ENCODE peak calls at places on chromosomes 3 and 15, in nine cellular contexts. A, S, N, B, U, F, M, R and Z are unnamed samples.
A peak's percentile ranks its signal among the peaks of the same experiment; 100 is the strongest.

GRCh38 chr3:65810277-65810676 is 228.4 kb downstream of the MAGI1 start:
- DNase-seq in U (no peak), B (no peak), F (no peak), N (no peak), R (no peak), A (no peak), M (no peak), S (no peak), Z (no peak)

GRCh38 chr3:137097852-137098251 is 140.1 kb downstream of the IL20RB start:
- DNase-seq in N (no peak), R (no peak), S (no peak), B (no peak), A (no peak), U (no peak), M (no peak), F (no peak), Z (no peak)

GRCh38 chr3:56772926-56773587 is 28.7 kb downstream of the ARHGEF3 start:
- DNase-seq in M (no peak), B (no peak), A (no peak), U (no peak), R (no peak), F (no peak), N (no peak), S (no peak), Z (no peak)

GRCh38 chr15:84795186-84795585 is 22.0 kb upstream of the ALPK3 start:
- DNase-seq in B (no peak), R (no peak), N (no peak), F (peak; percentile 39), M (no peak), S (no peak), U (no peak), A (no peak), Z (no peak)

GRCh38 chr3:132033471-132033870 is 1.3 kb downstream of the CPNE4 start:
- DNase-seq in S (no peak), U (no peak), R (no peak), F (no peak), N (peak; percentile 59), A (no peak), B (no peak), M (no peak), Z (no peak)

GRCh38 chr3:12454076-12454807 is 30.0 kb upstream of the TSEN2 start:
- DNase-seq in R (no peak), S (no peak), N (no peak), B (no peak), U (no peak), M (peak; percentile 71), F (peak; percentile 42), A (no peak), Z (peak; percentile 54)

GRCh38 chr3:133259767-133260166 is 140.1 kb upstream of the BFSP2 start:
- DNase-seq in N (no peak), U (no peak), M (peak; percentile 62), B (no peak), F (no peak), A (no peak), R (no peak), S (no peak), Z (no peak)

GRCh38 chr3:112199622-112200316 is 66.7 kb upstream of the GCSAM start:
- DNase-seq in S (no peak), U (no peak), F (peak; percentile 6), N (no peak), B (no peak), M (peak; percentile 92), R (no peak), A (no peak), Z (peak; percentile 78)

GRCh38 chr15:35741881-35742280 is 195.9 kb upstream of the DPH6 start:
- DNase-seq in A (no peak), R (no peak), U (no peak), F (peak; percentile 37), S (no peak), N (no peak), M (peak; percentile 26), B (no peak), Z (no peak)

GRCh38 chr3:128174645-128175590 is 21.6 kb downstream of the EEFSEC start:
- DNase-seq in S (no peak), A (no peak), U (no peak), F (no peak), R (no peak), B (no peak), M (no peak), N (no peak), Z (no peak)

GRCh38 chr3:146159616-146160232 is 1.3 kb downstream of the PLOD2 start:
- DNase-seq in U (no peak), R (no peak), N (no peak), B (no peak), M (no peak), A (no peak), F (no peak), S (no peak), Z (no peak)

GRCh38 chr15:57510647-57511046 is 81.1 kb upstream of the MYZAP start:
- DNase-seq in A (no peak), B (no peak), F (peak; percentile 93), M (peak; percentile 30), R (no peak), S (no peak), U (peak; percentile 78), N (peak; percentile 85), Z (no peak)

GRCh38 chr15:34713635-34714034 is 41.2 kb downstream of the GJD2 start:
- DNase-seq in F (no peak), M (no peak), U (no peak), N (no peak), B (no peak), A (no peak), S (no peak), R (no peak), Z (no peak)

GRCh38 chr3:46692566-46692983 is 904 bp downstream of the ALS2CL start:
- DNase-seq in R (no peak), M (peak; percentile 95), A (no peak), B (no peak), S (no peak), F (no peak), U (no peak), N (peak; percentile 17), Z (peak; percentile 25)

GRCh38 chr3:13785853-13786455 is 93.9 kb downstream of the WNT7A start:
- DNase-seq in R (no peak), M (no peak), B (no peak), N (no peak), A (no peak), U (no peak), S (no peak), F (no peak), Z (no peak)

GRCh38 chr15:94494732-94495131 is 263.4 kb downstream of the MCTP2 start:
- DNase-seq in A (no peak), S (no peak), N (no peak), B (no peak), R (no peak), M (peak; percentile 82), U (no peak), F (no peak), Z (no peak)

GRCh38 chr3:152321806-152322377 is 53.2 kb downstream of the MBNL1 start:
- DNase-seq in U (no peak), B (no peak), M (no peak), A (no peak), F (no peak), N (no peak), S (no peak), R (no peak), Z (no peak)

GRCh38 chr3:188978772-188979171 is 193.0 kb upstream of the TPRG1 start:
- DNase-seq in S (no peak), A (no peak), B (no peak), U (no peak), N (no peak), M (peak; percentile 58), F (peak; percentile 78), R (no peak), Z (peak; percentile 64)

GRCh38 chr3:54967586-54968244 is 39.9 kb upstream of the LRTM1 start:
- DNase-seq in S (no peak), B (no peak), M (peak; percentile 64), U (no peak), N (no peak), F (peak; percentile 90), A (no peak), R (no peak), Z (peak; percentile 70)

GRCh38 chr15:45179221-45179985 is 8.4 kb downstream of the SHF start:
- DNase-seq in B (no peak), S (no peak), U (peak; percentile 22), R (peak; percentile 34), A (peak; percentile 64), M (peak; percentile 44), F (no peak), N (no peak), Z (peak; percentile 16)